ENCODE peak calls at places on chromosomes 11 and 22, in ten cellular contexts. One of them, this sample, is unnamed.

GRCh38 chr22:46074771-46075551 is 75.4 kb upstream of the PPARA start:
- DNase-seq in HAP-1: peak
- DNase-seq in neural progenitor cell: no peak
- DNase-seq in central memory CD4-positive, alpha-beta T cell: no peak
- DNase-seq in iris pigment epithelial cell: no peak
- DNase-seq in GM12878: no peak
- DNase-seq in COLO829: no peak
- DNase-seq in frontal cortex: no peak
- DNase-seq in GM12891: no peak
- DNase-seq in ELF-1: no peak
- DNase-seq in this sample: no peak

GRCh38 chr11:126060651-126061220 is 1.9 kb downstream of the CDON start:
- DNase-seq in HAP-1: no peak
- DNase-seq in neural progenitor cell: peak
- DNase-seq in central memory CD4-positive, alpha-beta T cell: no peak
- DNase-seq in iris pigment epithelial cell: no peak
- DNase-seq in GM12878: no peak
- DNase-seq in COLO829: no peak
- DNase-seq in frontal cortex: no peak
- DNase-seq in GM12891: no peak
- DNase-seq in ELF-1: no peak
- DNase-seq in this sample: no peak

GRCh38 chr11:69587454-69588081 is 53.4 kb upstream of the CCND1 start:
- DNase-seq in HAP-1: no peak
- DNase-seq in neural progenitor cell: no peak
- DNase-seq in central memory CD4-positive, alpha-beta T cell: no peak
- DNase-seq in iris pigment epithelial cell: peak
- DNase-seq in GM12878: no peak
- DNase-seq in COLO829: peak
- DNase-seq in frontal cortex: no peak
- DNase-seq in GM12891: no peak
- DNase-seq in ELF-1: peak
- DNase-seq in this sample: no peak

GRCh38 chr11:123194308-123195181 is 503 bp downstream of the CLMP start:
- DNase-seq in HAP-1: no peak
- DNase-seq in neural progenitor cell: peak
- DNase-seq in central memory CD4-positive, alpha-beta T cell: no peak
- DNase-seq in iris pigment epithelial cell: no peak
- DNase-seq in GM12878: no peak
- DNase-seq in COLO829: no peak
- DNase-seq in frontal cortex: no peak
- DNase-seq in GM12891: no peak
- DNase-seq in ELF-1: peak
- DNase-seq in this sample: no peak

GRCh38 chr11:58165504-58166106 is 23.3 kb upstream of the OR9Q2 start:
- DNase-seq in HAP-1: no peak
- DNase-seq in neural progenitor cell: no peak
- DNase-seq in central memory CD4-positive, alpha-beta T cell: no peak
- DNase-seq in iris pigment epithelial cell: no peak
- DNase-seq in GM12878: no peak
- DNase-seq in COLO829: no peak
- DNase-seq in frontal cortex: no peak
- DNase-seq in GM12891: no peak
- DNase-seq in ELF-1: no peak
- DNase-seq in this sample: no peak

GRCh38 chr11:119206512-119207299 is 567 bp downstream of the CBL start:
- DNase-seq in HAP-1: peak
- DNase-seq in neural progenitor cell: peak
- DNase-seq in central memory CD4-positive, alpha-beta T cell: peak
- DNase-seq in iris pigment epithelial cell: no peak
- DNase-seq in GM12878: no peak
- DNase-seq in COLO829: no peak
- DNase-seq in frontal cortex: peak
- DNase-seq in GM12891: no peak
- DNase-seq in ELF-1: peak
- DNase-seq in this sample: peak

GRCh38 chr11:35598254-35599125 is 19.8 kb upstream of the FJX1 start:
- DNase-seq in HAP-1: no peak
- DNase-seq in neural progenitor cell: no peak
- DNase-seq in central memory CD4-positive, alpha-beta T cell: no peak
- DNase-seq in iris pigment epithelial cell: no peak
- DNase-seq in GM12878: peak
- DNase-seq in COLO829: no peak
- DNase-seq in frontal cortex: no peak
- DNase-seq in GM12891: no peak
- DNase-seq in ELF-1: no peak
- DNase-seq in this sample: no peak

GRCh38 chr11:59545179-59546020 is 34.1 kb downstream of the OR4D9 start:
- DNase-seq in HAP-1: no peak
- DNase-seq in neural progenitor cell: no peak
- DNase-seq in central memory CD4-positive, alpha-beta T cell: no peak
- DNase-seq in iris pigment epithelial cell: peak
- DNase-seq in GM12878: no peak
- DNase-seq in COLO829: peak
- DNase-seq in frontal cortex: no peak
- DNase-seq in GM12891: no peak
- DNase-seq in ELF-1: no peak
- DNase-seq in this sample: no peak

GRCh38 chr11:135075740-135076139 is 663.7 kb upstream of the B3GAT1 start:
- DNase-seq in HAP-1: no peak
- DNase-seq in neural progenitor cell: peak
- DNase-seq in central memory CD4-positive, alpha-beta T cell: peak
- DNase-seq in iris pigment epithelial cell: peak
- DNase-seq in GM12878: no peak
- DNase-seq in COLO829: no peak
- DNase-seq in frontal cortex: no peak
- DNase-seq in GM12891: no peak
- DNase-seq in ELF-1: peak
- DNase-seq in this sample: peak

GRCh38 chr11:121687961-121688566 is 235.3 kb upstream of the SORL1-AS1 start:
- DNase-seq in HAP-1: no peak
- DNase-seq in neural progenitor cell: peak
- DNase-seq in central memory CD4-positive, alpha-beta T cell: no peak
- DNase-seq in iris pigment epithelial cell: peak
- DNase-seq in GM12878: no peak
- DNase-seq in COLO829: no peak
- DNase-seq in frontal cortex: no peak
- DNase-seq in GM12891: no peak
- DNase-seq in ELF-1: peak
- DNase-seq in this sample: no peak

GRCh38 chr11:117928818-117929567 is at the start of gene TMPRSS13:
- DNase-seq in HAP-1: no peak
- DNase-seq in neural progenitor cell: no peak
- DNase-seq in central memory CD4-positive, alpha-beta T cell: no peak
- DNase-seq in iris pigment epithelial cell: no peak
- DNase-seq in GM12878: no peak
- DNase-seq in COLO829: no peak
- DNase-seq in frontal cortex: no peak
- DNase-seq in GM12891: no peak
- DNase-seq in ELF-1: peak
- DNase-seq in this sample: no peak

GRCh38 chr22:42388130-42388797 is 43.9 kb downstream of the NFAM1 start:
- DNase-seq in HAP-1: no peak
- DNase-seq in neural progenitor cell: peak
- DNase-seq in central memory CD4-positive, alpha-beta T cell: no peak
- DNase-seq in iris pigment epithelial cell: peak
- DNase-seq in GM12878: no peak
- DNase-seq in COLO829: no peak
- DNase-seq in frontal cortex: peak
- DNase-seq in GM12891: no peak
- DNase-seq in ELF-1: peak
- DNase-seq in this sample: no peak

GRCh38 chr22:29070490-29070889 is 2.3 kb upstream of the KREMEN1 start:
- DNase-seq in HAP-1: no peak
- DNase-seq in neural progenitor cell: no peak
- DNase-seq in central memory CD4-positive, alpha-beta T cell: no peak
- DNase-seq in iris pigment epithelial cell: no peak
- DNase-seq in GM12878: no peak
- DNase-seq in COLO829: no peak
- DNase-seq in frontal cortex: no peak
- DNase-seq in GM12891: no peak
- DNase-seq in ELF-1: no peak
- DNase-seq in this sample: no peak

GRCh38 chr11:117582491-117582890 is 214.5 kb downstream of the DSCAML1 start:
- DNase-seq in HAP-1: no peak
- DNase-seq in neural progenitor cell: no peak
- DNase-seq in central memory CD4-positive, alpha-beta T cell: no peak
- DNase-seq in iris pigment epithelial cell: no peak
- DNase-seq in GM12878: no peak
- DNase-seq in COLO829: no peak
- DNase-seq in frontal cortex: no peak
- DNase-seq in GM12891: no peak
- DNase-seq in ELF-1: no peak
- DNase-seq in this sample: no peak

GRCh38 chr11:118152552-118153471 is at the start of gene SCN4B:
- DNase-seq in HAP-1: peak
- DNase-seq in neural progenitor cell: peak
- DNase-seq in central memory CD4-positive, alpha-beta T cell: no peak
- DNase-seq in iris pigment epithelial cell: peak
- DNase-seq in GM12878: no peak
- DNase-seq in COLO829: peak
- DNase-seq in frontal cortex: peak
- DNase-seq in GM12891: peak
- DNase-seq in ELF-1: peak
- DNase-seq in this sample: peak

GRCh38 chr11:102157219-102157618 is 47.0 kb downstream of the YAP1 start:
- DNase-seq in HAP-1: peak
- DNase-seq in neural progenitor cell: peak
- DNase-seq in central memory CD4-positive, alpha-beta T cell: no peak
- DNase-seq in iris pigment epithelial cell: peak
- DNase-seq in GM12878: no peak
- DNase-seq in COLO829: peak
- DNase-seq in frontal cortex: no peak
- DNase-seq in GM12891: no peak
- DNase-seq in ELF-1: no peak
- DNase-seq in this sample: no peak

GRCh38 chr22:40121463-40121862 is 56.3 kb upstream of the TNRC6B start:
- DNase-seq in HAP-1: no peak
- DNase-seq in neural progenitor cell: no peak
- DNase-seq in central memory CD4-positive, alpha-beta T cell: no peak
- DNase-seq in iris pigment epithelial cell: no peak
- DNase-seq in GM12878: no peak
- DNase-seq in COLO829: no peak
- DNase-seq in frontal cortex: no peak
- DNase-seq in GM12891: no peak
- DNase-seq in ELF-1: no peak
- DNase-seq in this sample: no peak

GRCh38 chr11:62176766-62177165 is 13.2 kb upstream of the SCGB1D1 start:
- DNase-seq in HAP-1: no peak
- DNase-seq in neural progenitor cell: no peak
- DNase-seq in central memory CD4-positive, alpha-beta T cell: no peak
- DNase-seq in iris pigment epithelial cell: no peak
- DNase-seq in GM12878: no peak
- DNase-seq in COLO829: no peak
- DNase-seq in frontal cortex: no peak
- DNase-seq in GM12891: no peak
- DNase-seq in ELF-1: no peak
- DNase-seq in this sample: no peak

GRCh38 chr11:73995731-73996130 is 13.1 kb upstream of the UCP2 start:
- DNase-seq in HAP-1: no peak
- DNase-seq in neural progenitor cell: no peak
- DNase-seq in central memory CD4-positive, alpha-beta T cell: peak
- DNase-seq in iris pigment epithelial cell: no peak
- DNase-seq in GM12878: no peak
- DNase-seq in COLO829: no peak
- DNase-seq in frontal cortex: no peak
- DNase-seq in GM12891: no peak
- DNase-seq in ELF-1: no peak
- DNase-seq in this sample: no peak